ENCODE peak calls at places on chromosomes 11 and 22, in six cellular contexts. Z is fibroblast of pulmonary artery, S is WTC11, Y is fibroblast of lung, W is neural crest cell, J is cardiac fibroblast. L is an unnamed sample.

GRCh38 chr11:100863080-100863581 is 176.0 kb downstream of the ARHGAP42 start:
- DNase-seq in Z (peak), S (no peak), Y (peak), W (no peak), J (peak), L (no peak)

GRCh38 chr11:1018091-1018490 is 18.4 kb downstream of the MUC6 start:
- DNase-seq in Z (no peak), S (no peak), Y (no peak), W (no peak), J (no peak), L (no peak)

GRCh38 chr11:128893578-128894295 is 2.6 kb downstream of the KCNJ5 start:
- DNase-seq in Z (no peak), S (no peak), Y (no peak), W (no peak), J (no peak), L (no peak)

GRCh38 chr22:41596776-41597634 is 7.4 kb upstream of the PMM1 start:
- DNase-seq in Z (peak), S (peak), Y (peak), W (peak), J (peak), L (peak)

GRCh38 chr11:86143429-86144030 is 74.6 kb upstream of the PICALM start:
- DNase-seq in Z (no peak), S (no peak), Y (no peak), W (no peak), J (no peak), L (no peak)

GRCh38 chr11:116109228-116109627 is 605.0 kb upstream of the CADM1 start:
- DNase-seq in Z (no peak), S (no peak), Y (peak), W (no peak), J (peak), L (no peak)

GRCh38 chr22:43007519-43008102 is 7.3 kb downstream of the PACSIN2 start:
- DNase-seq in Z (peak), S (no peak), Y (peak), W (no peak), J (peak), L (peak)

GRCh38 chr11:47391711-47392432 is 13.5 kb upstream of the SPI1 start:
- DNase-seq in Z (no peak), S (no peak), Y (no peak), W (no peak), J (no peak), L (no peak)

GRCh38 chr22:50531546-50532352 is 1.9 kb upstream of the TYMP start:
- DNase-seq in Z (peak), S (peak), Y (peak), W (peak), J (peak), L (peak)

DNA sequence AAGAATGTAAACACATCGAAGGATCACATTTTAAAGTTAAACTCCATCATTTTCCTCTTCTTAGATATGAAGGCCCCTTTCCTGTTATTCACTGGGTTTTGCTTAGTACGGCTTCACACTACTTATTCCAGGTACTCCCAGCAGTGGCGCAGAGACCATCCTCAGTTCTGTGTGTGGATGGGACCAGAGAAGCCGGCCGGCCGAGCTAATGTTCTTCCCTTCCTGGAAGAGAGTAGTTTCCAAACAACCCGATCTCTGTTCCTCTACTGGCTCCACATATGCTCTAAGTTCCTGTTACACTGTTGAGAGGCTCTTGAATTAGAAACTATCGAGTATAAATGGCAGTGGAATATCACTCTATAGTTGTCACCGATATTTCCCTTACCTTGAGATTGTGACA is 684 bp upstream of the NFRKB start:
- DNase-seq in Z (no peak), S (no peak), Y (peak), W (no peak), J (no peak), L (no peak)
- TF ChIP-seq CTCF in Z (no peak), S (no peak), Y (no peak), W (no peak), J (no peak), L (no peak)

DNA sequence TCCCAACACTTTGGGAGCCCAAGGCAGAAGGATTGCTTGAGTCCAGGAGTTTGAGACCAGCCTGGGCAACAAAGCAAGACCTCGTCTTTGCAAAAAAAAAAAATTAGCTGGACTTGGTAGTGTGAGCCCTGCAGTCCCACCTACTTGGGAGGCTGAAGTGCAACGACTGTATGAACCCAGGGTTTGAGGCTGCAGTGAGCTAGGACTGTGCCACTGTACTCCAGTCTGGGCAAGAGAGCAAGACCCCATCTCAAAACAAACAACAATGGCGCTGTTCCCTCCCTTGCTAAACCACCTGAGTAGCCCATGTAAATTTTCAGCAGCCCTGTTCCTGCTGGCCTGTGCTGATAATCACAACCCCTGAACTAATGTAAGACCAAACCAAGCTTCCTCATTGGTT is 3.1 kb downstream of the LAMTOR1 start:
- DNase-seq in Z (no peak), S (no peak), Y (no peak), W (no peak), J (no peak), L (no peak)
- TF ChIP-seq CTCF in Z (no peak), S (no peak), Y (no peak), W (no peak), J (no peak), L (no peak)

GRCh38 chr11:20443596-20443995 is 56.1 kb downstream of the PRMT3 start:
- DNase-seq in Z (peak), S (no peak), Y (peak), W (no peak), J (peak), L (no peak)
- TF ChIP-seq CTCF in Z (peak), S (no peak), Y (peak), W (peak), J (peak), L (no peak)

GRCh38 chr11:108571001-108571400 is 22.6 kb downstream of the EXPH5 start:
- DNase-seq in Z (no peak), S (no peak), Y (no peak), W (no peak), J (no peak), L (no peak)

GRCh38 chr11:108576523-108576922 is 17.0 kb downstream of the EXPH5 start:
- DNase-seq in Z (no peak), S (no peak), Y (no peak), W (no peak), J (no peak), L (no peak)

GRCh38 chr11:108580043-108580442 is 13.5 kb downstream of the EXPH5 start:
- DNase-seq in Z (no peak), S (no peak), Y (no peak), W (no peak), J (no peak), L (no peak)

GRCh38 chr11:108569896-108570295 is 23.7 kb downstream of the EXPH5 start:
- DNase-seq in Z (no peak), S (no peak), Y (no peak), W (no peak), J (no peak), L (no peak)

DNA sequence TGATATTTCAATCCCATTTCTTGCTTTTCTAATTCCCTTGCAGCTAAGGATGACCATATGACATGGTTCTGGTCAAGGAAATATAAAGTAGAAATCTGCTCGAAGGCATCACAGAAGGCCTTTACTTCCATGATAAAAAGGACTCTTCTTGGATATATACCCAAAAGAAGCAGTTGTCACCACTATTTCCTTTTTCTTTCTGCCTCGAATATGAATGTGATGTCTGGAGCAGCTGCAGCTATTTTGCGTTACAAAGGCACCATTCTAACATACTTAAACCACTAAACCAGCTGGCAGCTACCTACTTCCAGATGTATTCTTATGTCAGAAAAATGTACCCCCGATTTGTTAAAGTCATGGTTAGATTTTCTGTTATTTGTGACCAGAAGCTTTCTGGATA is 18.9 kb downstream of the EXPH5 start:
- DNase-seq in Z (no peak), S (no peak), Y (no peak), W (no peak), J (no peak), L (no peak)
- TF ChIP-seq CTCF in Z (no peak), S (no peak), Y (no peak), W (no peak), J (no peak), L (no peak)

DNA sequence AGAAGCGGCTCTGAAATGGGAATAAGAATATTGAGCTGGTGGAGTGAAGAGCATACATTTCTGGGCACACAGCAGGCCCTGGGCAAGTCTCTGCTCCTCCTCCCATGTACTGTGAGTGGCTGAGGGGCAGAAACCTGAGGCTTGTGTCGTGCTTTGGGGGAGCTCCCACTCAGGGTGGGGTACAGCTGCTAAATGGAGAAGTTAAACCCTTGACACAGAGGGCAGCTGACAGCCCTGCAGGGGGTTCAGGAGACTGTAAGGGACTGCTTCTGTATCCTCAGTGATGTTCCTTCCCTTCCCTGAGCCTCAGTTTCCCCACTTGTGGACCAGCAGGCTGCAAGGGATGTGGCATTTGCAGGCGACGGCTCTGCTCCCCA is 15.6 kb downstream of the SYNGR1 start:
- DNase-seq in Z (no peak), S (no peak), Y (no peak), W (no peak), J (no peak), L (no peak)
- TF ChIP-seq CTCF in Z (no peak), S (no peak), Y (no peak), W (no peak), J (no peak), L (no peak)

GRCh38 chr11:89437317-89437716 is 53.9 kb downstream of the NOX4 start:
- DNase-seq in Z (no peak), S (no peak), Y (no peak), W (no peak), J (peak), L (no peak)
- TF ChIP-seq CTCF in Z (no peak), S (no peak), Y (no peak), W (no peak), J (no peak), L (no peak)

GRCh38 chr11:117181586-117182550 is 3.3 kb downstream of the SIDT2 start:
- DNase-seq in Z (no peak), S (no peak), Y (no peak), W (no peak), J (no peak), L (no peak)
- TF ChIP-seq CTCF in Z (no peak), S (no peak), Y (no peak), W (no peak), J (no peak), L (peak)

DNA sequence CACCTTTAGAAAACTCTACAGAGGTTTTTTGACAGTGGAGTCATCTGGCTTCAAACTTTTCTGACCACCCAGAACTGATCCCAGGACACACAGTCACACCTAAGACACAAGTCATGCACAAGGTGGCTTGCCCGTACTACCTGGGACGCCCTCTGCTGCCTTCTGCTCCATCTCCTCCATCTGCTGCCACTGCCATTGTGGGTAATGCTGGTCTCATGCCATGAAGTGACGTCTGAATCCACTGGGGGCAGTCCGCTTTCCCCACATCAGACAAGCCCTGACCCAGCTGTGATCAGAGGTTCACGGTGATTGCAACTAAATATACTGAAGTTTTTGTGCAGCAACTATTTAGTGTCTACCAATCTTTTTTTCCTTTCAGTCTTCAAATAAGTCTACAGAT is 5.4 kb upstream of the NDUFS8 start:
- DNase-seq in Z (no peak), S (no peak), Y (no peak), W (no peak), J (no peak), L (no peak)
- TF ChIP-seq CTCF in Z (no peak), S (no peak), Y (no peak), W (no peak), J (no peak), L (no peak)

DNA sequence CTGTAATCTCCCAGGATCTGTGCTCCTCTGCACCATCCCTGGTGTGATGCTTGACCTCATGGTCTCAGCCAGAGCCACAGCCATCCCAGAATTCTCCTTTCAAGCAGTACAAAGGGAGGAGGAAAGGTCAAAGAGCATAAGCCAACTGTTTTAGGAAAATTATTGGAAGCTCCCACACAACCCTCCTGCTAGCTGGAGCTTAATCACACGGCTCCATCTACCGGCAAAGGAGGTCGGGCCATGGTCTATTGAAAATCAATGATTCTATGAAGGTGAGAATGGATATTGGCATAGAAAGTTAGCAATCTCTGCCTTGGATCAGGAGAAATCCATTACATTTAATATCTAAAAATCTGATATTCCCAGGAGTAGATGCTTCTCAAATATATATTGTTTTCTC is 259.5 kb downstream of the NTM start:
- DNase-seq in Z (no peak), S (no peak), Y (no peak), W (no peak), J (no peak), L (no peak)
- TF ChIP-seq CTCF in Z (no peak), S (no peak), Y (no peak), W (peak), J (no peak), L (no peak)